ENCODE peak calls at places on chromosomes 3 and 15, in seven cellular contexts. M is left ventricle myocardium superior; G is AG08396; D is psoas muscle; W is mesenteric fat pad; Y is effector CD4-positive, alpha-beta T cell; N is NCI-H1105. S is an unnamed sample.

GRCh38 chr3:141370065-141370533 is 1.8 kb downstream of the ZBTB38 start:
- DNase-seq in M (no peak), G (peak; percentile 57), D (no peak), W (no peak), Y (peak; percentile 60), N (peak; percentile 9), S (peak; percentile 97)

GRCh38 chr15:31571676-31572075 is 245.0 kb downstream of the KLF13 start:
- DNase-seq in M (no peak), G (peak; percentile 21), D (no peak), W (no peak), Y (no peak), N (no peak), S (peak; percentile 2)

GRCh38 chr15:99441871-99442267 is 123.9 kb upstream of the MEF2A start:
- DNase-seq in M (no peak), G (no peak), D (no peak), W (peak; percentile 59), Y (no peak), N (no peak), S (no peak)

GRCh38 chr15:78638658-78639314 is 2.2 kb downstream of the CHRNB4 start:
- DNase-seq in M (no peak), G (peak; percentile 71), D (peak; percentile 36), W (no peak), Y (peak; percentile 10), N (peak; percentile 65), S (peak; percentile 28)

GRCh38 chr3:179036226-179036625 is 35.4 kb downstream of the ZMAT3 start:
- DNase-seq in M (no peak), G (peak; percentile 53), D (no peak), W (no peak), Y (no peak), N (no peak), S (peak; percentile 85)

GRCh38 chr3:188734395-188734794 is 437.4 kb upstream of the TPRG1 start:
- DNase-seq in M (no peak), G (no peak), D (no peak), W (no peak), Y (no peak), N (peak; percentile 100), S (no peak)

GRCh38 chr3:168476360-168476980 is 380.7 kb upstream of the GOLIM4 start:
- DNase-seq in M (no peak), G (no peak), D (no peak), W (no peak), Y (no peak), N (no peak), S (no peak)

GRCh38 chr3:143333367-143333766 is 213.8 kb downstream of the CHST2 start:
- DNase-seq in M (no peak), G (no peak), D (no peak), W (no peak), Y (no peak), N (no peak), S (no peak)

GRCh38 chr3:179812096-179812382 is 159.2 kb downstream of the USP13 start:
- DNase-seq in M (no peak), G (no peak), D (no peak), W (no peak), Y (no peak), N (no peak), S (no peak)

GRCh38 chr3:14142567-14143270 is 17.9 kb downstream of the TMEM43 start:
- DNase-seq in M (no peak), G (no peak), D (no peak), W (no peak), Y (peak; percentile 69), N (no peak), S (no peak)

GRCh38 chr3:13608969-13609725 is 60.2 kb downstream of the FBLN2 start:
- DNase-seq in M (no peak), G (no peak), D (no peak), W (no peak), Y (no peak), N (no peak), S (no peak)

GRCh38 chr15:98873441-98874218 is 134.0 kb downstream of the PGPEP1L start:
- DNase-seq in M (no peak), G (peak; percentile 51), D (no peak), W (no peak), Y (no peak), N (no peak), S (peak; percentile 91)

GRCh38 chr3:195237981-195238625 is 32.9 kb downstream of the XXYLT1 start:
- DNase-seq in M (no peak), G (no peak), D (no peak), W (no peak), Y (no peak), N (no peak), S (no peak)

GRCh38 chr3:98900265-98901031 is 1.0 kb downstream of the DCBLD2 start:
- DNase-seq in M (no peak), G (no peak), D (no peak), W (no peak), Y (no peak), N (peak; percentile 51), S (no peak)

GRCh38 chr15:19899021-19899824 is 642.4 kb downstream of the GOLGA6L6 start:
- DNase-seq in M (no peak), G (no peak), D (no peak), W (no peak), Y (no peak), N (no peak), S (no peak)

GRCh38 chr3:152419748-152420147 is 151.0 kb downstream of the MBNL1 start:
- DNase-seq in M (no peak), G (no peak), D (no peak), W (no peak), Y (no peak), N (no peak), S (no peak)

GRCh38 chr3:177196473-177197040 is 725 bp downstream of the TBL1XR1 start:
- DNase-seq in M (no peak), G (peak; percentile 62), D (no peak), W (no peak), Y (peak; percentile 37), N (peak; percentile 59), S (peak; percentile 50)

S was measured in amniotic epithelial cell.